ENCODE peak calls at places on chromosomes 11 and 22, in five cellular contexts. S is fibroblast of pulmonary artery; V is effector memory CD4-positive, alpha-beta T cell; R is stomach; W is OCI-LY7. C is an unnamed sample.

GRCh38 chr11:409008-409599 is 5.7 kb downstream of the SIGIRR start:
- DNase-seq in S (no peak), V (no peak), R (no peak), W (no peak), C (no peak)

GRCh38 chr22:27627444-27627833 is 174.1 kb downstream of the MN1 start:
- DNase-seq in S (peak), V (no peak), R (no peak), W (no peak), C (no peak)

GRCh38 chr11:63518548-63518947 is 12.7 kb downstream of the LGALS12 start:
- DNase-seq in S (peak), V (no peak), R (no peak), W (no peak), C (no peak)

GRCh38 chr11:2846056-2846455 is 39.5 kb downstream of the CDKN1C start:
- DNase-seq in S (no peak), V (no peak), R (no peak), W (no peak), C (no peak)

GRCh38 chr11:102111787-102112653 is 1.8 kb downstream of the YAP1 start:
- DNase-seq in S (peak), V (no peak), R (peak), W (no peak), C (no peak)

GRCh38 chr11:29328961-29329441 is 687.8 kb downstream of the KCNA4 start:
- DNase-seq in S (peak), V (no peak), R (no peak), W (peak), C (no peak)

GRCh38 chr11:63511349-63511748 is 5.5 kb downstream of the LGALS12 start:
- DNase-seq in S (no peak), V (no peak), R (no peak), W (no peak), C (no peak)

GRCh38 chr11:118522571-118523072 is 4.7 kb upstream of the TTC36 start:
- DNase-seq in S (peak), V (no peak), R (no peak), W (no peak), C (no peak)

GRCh38 chr22:50507421-50507990 is at the start of gene LMF2:
- DNase-seq in S (no peak), V (peak), R (peak), W (peak), C (peak)

GRCh38 chr11:125750629-125751028 is 4.5 kb downstream of the PATE1 start:
- DNase-seq in S (no peak), V (no peak), R (no peak), W (no peak), C (no peak)

GRCh38 chr22:32714458-32715250 is 86.9 kb upstream of the TIMP3 start:
- DNase-seq in S (peak), V (no peak), R (no peak), W (no peak), C (no peak)

GRCh38 chr11:8025123-8025522 is 38.0 kb downstream of the EIF3F start:
- DNase-seq in S (no peak), V (no peak), R (no peak), W (no peak), C (no peak)

GRCh38 chr22:36551096-36551495 is 22.1 kb upstream of the EIF3D start:
- DNase-seq in S (no peak), V (no peak), R (no peak), W (no peak), C (no peak)

GRCh38 chr22:46813816-46814597 is 51.6 kb downstream of the TBC1D22A start:
- DNase-seq in S (peak), V (no peak), R (peak), W (no peak), C (no peak)

GRCh38 chr11:2369896-2370295 is 7.2 kb upstream of the CD81 start:
- DNase-seq in S (no peak), V (no peak), R (no peak), W (no peak), C (no peak)

GRCh38 chr22:27135582-27135981 is 478.2 kb downstream of the MIAT start:
- DNase-seq in S (peak), V (no peak), R (no peak), W (no peak), C (no peak)

GRCh38 chr11:65817815-65818680 is 15.7 kb upstream of the SNX32 start:
- DNase-seq in S (peak), V (peak), R (peak), W (peak), C (peak)

GRCh38 chr11:73198677-73199076 is 19.4 kb upstream of the P2RY2 start:
- DNase-seq in S (peak), V (no peak), R (no peak), W (no peak), C (peak)

GRCh38 chr11:77081381-77081851 is 14.6 kb downstream of the CAPN5 start:
- DNase-seq in S (no peak), V (no peak), R (no peak), W (no peak), C (peak)

GRCh38 chr22:47189056-47189916 is 426.8 kb downstream of the TBC1D22A start:
- DNase-seq in S (no peak), V (no peak), R (no peak), W (no peak), C (peak)

GRCh38 chr22:41204992-41205900 is at the start of gene L3MBTL2:
- DNase-seq in S (peak), V (peak), R (peak), W (peak), C (peak)

GRCh38 chr11:119729581-119730346 is 764 bp upstream of the NECTIN1 start:
- DNase-seq in S (peak), V (no peak), R (peak), W (no peak), C (peak)

GRCh38 chr22:33519140-33519973 is 400.9 kb downstream of the LARGE1 start:
- DNase-seq in S (peak), V (no peak), R (no peak), W (peak), C (no peak)

GRCh38 chr11:46235777-46236688 is 41.4 kb upstream of the CREB3L1 start:
- DNase-seq in S (peak), V (no peak), R (no peak), W (no peak), C (no peak)

DNA sequence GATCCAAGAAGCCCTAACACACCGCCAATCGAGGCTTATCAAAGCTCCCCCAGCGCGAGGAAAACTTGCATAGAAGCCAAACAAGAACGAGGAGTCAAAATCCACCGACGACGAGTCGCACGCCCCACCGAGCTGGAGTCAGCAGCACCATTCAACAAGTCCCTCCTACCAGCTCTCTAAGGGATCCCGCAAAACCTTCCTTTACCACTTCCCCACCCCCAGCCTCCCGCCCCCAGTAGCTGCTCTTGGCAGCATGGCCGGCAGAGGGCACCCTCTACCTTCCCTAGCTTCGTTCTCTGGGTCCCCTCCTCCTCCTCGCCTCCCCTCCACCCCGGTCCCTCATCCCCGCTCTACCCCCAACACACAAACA is 1.4 kb downstream of the BDNF start:
- DNase-seq in S (peak), V (no peak), R (peak), W (peak), C (peak)
- H3K4me3 ChIP-seq in S (peak), V (no peak), R (peak), W (no peak), C (no peak)

GRCh38 chr11:58957922-58958321 is 18.6 kb downstream of the GLYATL1 start:
- DNase-seq in S (no peak), V (no peak), R (no peak), W (no peak), C (no peak)

GRCh38 chr11:58968251-58968711 is 29.0 kb downstream of the GLYATL1 start:
- DNase-seq in S (no peak), V (no peak), R (peak), W (no peak), C (no peak)

GRCh38 chr11:58958500-58958899 is 19.2 kb downstream of the GLYATL1 start:
- DNase-seq in S (no peak), V (no peak), R (peak), W (peak), C (peak)

GRCh38 chr11:58965246-58965985 is 26.1 kb downstream of the GLYATL1 start:
- DNase-seq in S (no peak), V (no peak), R (no peak), W (no peak), C (no peak)

GRCh38 chr11:58963551-58964075 is 24.3 kb downstream of the GLYATL1 start:
- DNase-seq in S (peak), V (no peak), R (peak), W (no peak), C (no peak)
- H3K4me3 ChIP-seq in S (peak), V (no peak), R (no peak), W (no peak), C (no peak)

DNA sequence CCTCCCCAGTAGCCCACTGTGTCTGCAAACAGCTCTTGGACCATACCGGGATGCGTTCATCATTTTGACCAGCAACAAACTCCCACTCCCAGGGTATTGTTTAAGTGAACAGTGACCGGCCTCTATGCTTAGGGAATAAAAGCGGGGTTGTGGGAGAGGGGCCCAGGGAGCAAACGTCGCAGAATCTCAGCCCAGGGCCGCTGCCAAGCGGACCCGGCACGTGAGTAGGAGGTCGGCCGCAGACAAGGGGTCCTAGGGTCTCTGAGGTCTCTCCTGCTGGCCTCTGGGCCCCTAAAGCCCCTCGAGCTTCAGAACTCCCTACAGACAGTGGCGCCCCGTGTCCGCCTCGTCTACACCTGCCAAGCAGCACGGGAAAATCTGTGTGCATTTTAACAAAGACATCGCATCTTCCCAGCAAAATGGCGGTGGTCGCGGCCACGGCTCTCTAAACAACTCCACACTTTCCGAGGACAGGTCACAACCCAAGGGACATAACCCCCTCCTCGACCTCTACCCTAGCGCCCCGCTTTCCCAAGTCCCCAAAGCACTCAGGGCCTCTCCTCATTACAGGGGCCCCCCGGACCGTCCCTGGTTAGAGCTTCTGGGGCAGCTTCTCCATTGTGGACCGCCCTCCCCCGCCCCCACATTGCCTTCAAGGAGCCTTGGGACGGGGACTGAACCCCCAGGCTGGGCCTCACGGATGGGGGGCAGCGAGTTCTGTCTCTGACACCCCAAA is 3.9 kb upstream of the GCAT start:
- DNase-seq in S (no peak), V (no peak), R (no peak), W (no peak), C (no peak)
- H3K4me3 ChIP-seq in S (no peak), V (no peak), R (no peak), W (no peak), C (peak)

DNA sequence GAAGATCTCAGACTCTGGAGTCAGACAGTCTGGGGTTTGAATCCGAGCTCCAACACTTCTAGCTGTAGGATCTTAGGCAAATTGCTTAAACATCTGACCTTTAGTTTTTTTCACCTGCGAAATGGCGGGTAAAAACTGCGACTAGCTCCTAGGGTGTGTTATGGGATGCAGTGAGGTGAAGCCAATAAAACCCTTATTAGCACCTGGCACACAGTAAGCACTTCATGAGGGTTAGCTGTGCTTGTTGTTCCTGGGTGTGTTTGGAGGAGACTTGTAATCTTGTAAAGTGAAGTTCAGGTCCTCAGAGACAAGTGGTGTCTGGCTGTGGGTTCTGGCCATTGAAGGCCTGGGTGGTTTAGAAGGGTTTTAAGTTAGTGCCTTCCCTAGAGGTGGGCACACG is 68.9 kb downstream of the ZBTB16 start:
- DNase-seq in S (no peak), V (no peak), R (no peak), W (no peak), C (no peak)
- H3K4me3 ChIP-seq in S (no peak), V (no peak), R (no peak), W (no peak), C (no peak)

C was measured in Peyer's patch.